ENCODE peak calls at places on chromosome 2, in five cellular contexts. C, Q, A, F and U are unnamed samples.

GRCh38 chr2:238423561-238424312 is 3.0 kb upstream of the ASB1 start:
- DNase-seq in C (no peak), Q (no peak), A (no peak), F (peak), U (no peak)

GRCh38 chr2:8511868-8512612 is 169.8 kb upstream of the ID2 start:
- DNase-seq in C (no peak), Q (no peak), A (no peak), F (peak), U (no peak)

GRCh38 chr2:120647487-120647886 is 88.2 kb upstream of the GLI2 start:
- DNase-seq in C (no peak), Q (no peak), A (no peak), F (no peak), U (no peak)

GRCh38 chr2:144452169-144453038 is 67.5 kb downstream of the ZEB2 start:
- DNase-seq in C (no peak), Q (peak), A (peak), F (no peak), U (no peak)

GRCh38 chr2:163580757-163581156 is 155.1 kb downstream of the FIGN start:
- DNase-seq in C (no peak), Q (no peak), A (no peak), F (no peak), U (no peak)

GRCh38 chr2:216994231-216994997 is 134.6 kb upstream of the TNP1 start:
- DNase-seq in C (no peak), Q (no peak), A (no peak), F (no peak), U (no peak)

GRCh38 chr2:45275806-45276205 is 266.6 kb upstream of the SIX2 start:
- DNase-seq in C (no peak), Q (no peak), A (no peak), F (no peak), U (no peak)

GRCh38 chr2:163191372-163191771 is 352.8 kb upstream of the KCNH7 start:
- DNase-seq in C (peak), Q (peak), A (peak), F (peak), U (no peak)

GRCh38 chr2:17830053-17831034 is 14.1 kb downstream of the MSGN1 start:
- DNase-seq in C (peak), Q (peak), A (peak), F (peak), U (no peak)